ENCODE peak calls at places on chromosomes 2 and 18, in ten cellular contexts. W is pancreas; C is lower lobe of right lung; K is PC-3; D is Panc1; F is upper lobe of right lung; M is HCT116; V is CD4-positive, alpha-beta T cell; O is heart right ventricle; X is naive thymus-derived CD4-positive, alpha-beta T cell. J is an unnamed sample.

GRCh38 chr2:134391751-134392160 is 137.9 kb downstream of the MGAT5 start:
- ATAC-seq in W (peak; percentile 43), C (no peak), K (peak; percentile 75), D (no peak), F (no peak), M (peak; percentile 88), V (peak; percentile 26), O (no peak), X (no peak), J (no peak)

GRCh38 chr2:88563134-88563533 is 64.1 kb downstream of the EIF2AK3 start:
- ATAC-seq in W (no peak), C (no peak), K (no peak), D (no peak), F (peak; percentile 36), M (no peak), V (no peak), O (no peak), X (no peak), J (no peak)

GRCh38 chr2:149894760-149895159 is 307.2 kb upstream of the MMADHC start:
- ATAC-seq in W (peak; percentile 41), C (no peak), K (no peak), D (no peak), F (no peak), M (no peak), V (no peak), O (no peak), X (no peak), J (peak; percentile 50)

GRCh38 chr2:19851116-19851515 is 50.7 kb downstream of the TTC32 start:
- ATAC-seq in W (no peak), C (peak; percentile 12), K (peak; percentile 68), D (peak; percentile 72), F (no peak), M (peak; percentile 91), V (no peak), O (no peak), X (no peak), J (no peak)

GRCh38 chr2:232382331-232383225 is 4.0 kb downstream of the ALPP start:
- ATAC-seq in W (no peak), C (no peak), K (no peak), D (no peak), F (no peak), M (no peak), V (no peak), O (no peak), X (no peak), J (no peak)

GRCh38 chr18:31486165-31486564 is 11.8 kb upstream of the DSG2 start:
- ATAC-seq in W (no peak), C (no peak), K (no peak), D (no peak), F (no peak), M (no peak), V (no peak), O (no peak), X (no peak), J (no peak)

GRCh38 chr2:236793041-236794011 is 223.7 kb downstream of the ACKR3 start:
- ATAC-seq in W (no peak), C (no peak), K (no peak), D (no peak), F (no peak), M (no peak), V (no peak), O (no peak), X (no peak), J (no peak)

GRCh38 chr2:157052685-157053224 is 204.8 kb upstream of the GALNT5 start:
- ATAC-seq in W (peak; percentile 59), C (no peak), K (peak; percentile 85), D (no peak), F (peak; percentile 53), M (peak; percentile 77), V (no peak), O (no peak), X (no peak), J (no peak)

GRCh38 chr2:66387374-66387773 is 47.6 kb upstream of the MEIS1 start:
- ATAC-seq in W (no peak), C (no peak), K (no peak), D (no peak), F (no peak), M (no peak), V (no peak), O (no peak), X (no peak), J (no peak)

DNA sequence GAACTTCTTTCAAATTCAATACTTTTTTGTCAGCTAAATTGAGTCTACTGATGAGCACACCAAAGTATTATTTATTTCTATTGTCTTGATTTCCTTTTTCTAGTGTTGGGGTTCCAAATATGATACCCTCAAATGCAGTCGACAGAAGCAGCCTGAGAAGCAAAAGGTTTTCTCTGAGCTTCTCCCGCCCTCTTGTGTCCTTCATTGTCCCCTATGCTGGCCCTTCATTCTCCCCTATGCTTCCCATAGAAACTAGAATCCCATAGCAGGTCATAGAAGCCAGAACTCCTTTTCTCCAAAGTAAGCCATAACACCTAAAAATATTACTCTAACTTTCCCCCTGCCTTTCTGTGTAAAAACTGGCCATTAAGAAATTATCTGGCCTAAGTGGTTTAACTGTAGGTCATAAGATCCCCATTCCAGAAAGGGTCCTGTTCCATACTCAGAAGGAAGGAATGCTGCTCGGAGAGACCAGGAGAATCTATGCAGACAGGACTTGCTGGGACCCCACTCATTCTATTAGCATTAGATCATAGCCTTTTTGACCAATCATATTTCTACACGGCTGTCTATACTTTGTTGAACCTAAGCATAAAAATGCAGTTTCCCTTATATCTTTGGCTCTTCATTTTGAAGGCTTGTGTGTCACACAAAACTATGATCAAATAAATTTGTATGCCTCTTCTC is 764.6 kb upstream of the PKDCC start:
- ATAC-seq in W (no peak), C (no peak), K (no peak), D (no peak), F (no peak), M (no peak), V (no peak), O (no peak), X (no peak), J (no peak)
- H3K27ac ChIP-seq in W (no peak overlapping the region), C (no peak overlapping the region), K (no peak overlapping the region), D (no peak overlapping the region), F (no peak overlapping the region), M (no peak overlapping the region), V (no peak overlapping the region), O (no peak overlapping the region), X (no peak overlapping the region), J (no peak overlapping the region)

DNA sequence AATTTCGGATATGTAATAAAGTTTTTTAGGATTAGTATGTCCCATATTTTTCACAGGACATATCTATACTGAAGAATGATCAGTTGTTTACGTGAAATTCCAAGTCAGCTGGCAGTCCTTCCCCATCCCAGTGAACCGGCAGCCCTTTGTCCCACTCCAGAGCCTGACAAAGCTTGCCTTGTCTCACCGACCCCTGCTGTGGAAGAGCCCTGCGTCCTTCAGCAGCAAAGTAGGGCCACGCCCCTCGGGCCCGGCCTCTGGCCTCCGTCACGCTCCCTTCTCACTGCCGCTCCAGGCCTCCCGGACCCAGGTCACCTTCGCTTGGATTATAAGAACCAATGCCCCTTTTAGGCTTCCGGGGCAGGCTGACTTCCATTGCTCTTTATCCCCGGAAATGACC is 89.8 kb upstream of the TGIF1 start:
- ATAC-seq in W (no peak), C (no peak), K (no peak), D (peak; percentile 38), F (no peak), M (no peak), V (no peak), O (no peak), X (no peak), J (no peak)
- H3K27ac ChIP-seq in W (no peak overlapping the region), C (no peak overlapping the region), K (no peak overlapping the region), D (no peak overlapping the region), F (no peak overlapping the region), M (no peak overlapping the region), V (no peak overlapping the region), O (no peak overlapping the region), X (no peak overlapping the region), J (no peak overlapping the region)

GRCh38 chr2:28408764-28409599 is 16.3 kb downstream of the FOSL2 start:
- ATAC-seq in W (peak; percentile 20), C (peak; percentile 61), K (no peak), D (no peak), F (peak; percentile 41), M (peak; percentile 89), V (peak; percentile 48), O (peak; percentile 7), X (peak; percentile 68), J (no peak)

GRCh38 chr2:28407131-28407975 is 14.7 kb downstream of the FOSL2 start:
- ATAC-seq in W (no peak), C (peak; percentile 22), K (no peak), D (no peak), F (peak; percentile 45), M (no peak), V (no peak), O (no peak), X (no peak), J (no peak)

GRCh38 chr2:28406276-28407096 is 13.8 kb downstream of the FOSL2 start:
- ATAC-seq in W (peak; percentile 22), C (peak; percentile 85), K (no peak), D (no peak), F (peak; percentile 89), M (peak; percentile 25), V (peak; percentile 57), O (peak; percentile 17), X (peak; percentile 77), J (peak; percentile 52)

GRCh38 chr2:28405537-28405936 is 12.9 kb downstream of the FOSL2 start:
- ATAC-seq in W (no peak), C (no peak), K (no peak), D (no peak), F (no peak), M (no peak), V (no peak), O (no peak), X (no peak), J (no peak)

DNA sequence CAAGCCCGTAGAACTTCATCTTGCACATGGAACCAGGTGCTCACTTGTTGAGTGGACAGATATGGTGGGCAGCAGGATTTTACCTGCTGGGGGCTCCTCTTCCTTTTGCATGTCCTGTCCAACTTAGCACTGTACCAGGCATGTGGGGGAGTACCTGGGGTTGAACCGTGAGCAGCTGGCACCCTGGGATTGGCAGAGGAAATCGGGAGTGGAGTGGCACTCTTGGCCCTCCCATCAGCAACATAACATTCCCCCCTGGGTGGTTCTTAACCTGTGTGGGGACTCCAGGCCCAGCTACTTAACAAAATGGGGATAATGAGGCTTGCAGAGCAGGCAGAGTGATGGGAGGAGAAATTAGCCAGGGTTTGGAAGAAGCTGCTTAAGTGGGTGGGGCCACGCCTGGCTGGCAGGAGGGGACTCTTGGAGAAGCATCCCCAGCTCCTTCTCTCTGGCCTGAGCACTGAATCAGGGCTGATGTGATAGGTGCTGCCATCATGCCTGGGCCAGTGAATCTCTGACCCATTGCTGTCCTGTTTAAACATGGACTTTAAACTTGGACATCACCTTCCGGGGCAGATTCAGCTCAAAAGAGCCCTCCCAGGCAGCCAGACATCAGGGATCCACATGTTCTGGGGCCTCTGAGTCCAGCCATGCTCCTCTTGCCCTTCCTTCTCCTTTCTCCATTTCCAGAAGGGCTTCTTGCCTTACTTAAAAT is 15.5 kb downstream of the FOSL2 start:
- ATAC-seq in W (no peak), C (no peak), K (no peak), D (no peak), F (no peak), M (no peak), V (no peak), O (no peak), X (no peak), J (no peak)
- H3K27ac ChIP-seq in W (no peak overlapping the region), C (peak overlapping the region; percentile 25), K (no peak overlapping the region), D (no peak overlapping the region), F (peak overlapping the region; percentile 66), M (peak overlapping the region; percentile 84), V (no peak overlapping the region), O (peak overlapping the region; percentile 87), X (no peak overlapping the region), J (no peak overlapping the region)

DNA sequence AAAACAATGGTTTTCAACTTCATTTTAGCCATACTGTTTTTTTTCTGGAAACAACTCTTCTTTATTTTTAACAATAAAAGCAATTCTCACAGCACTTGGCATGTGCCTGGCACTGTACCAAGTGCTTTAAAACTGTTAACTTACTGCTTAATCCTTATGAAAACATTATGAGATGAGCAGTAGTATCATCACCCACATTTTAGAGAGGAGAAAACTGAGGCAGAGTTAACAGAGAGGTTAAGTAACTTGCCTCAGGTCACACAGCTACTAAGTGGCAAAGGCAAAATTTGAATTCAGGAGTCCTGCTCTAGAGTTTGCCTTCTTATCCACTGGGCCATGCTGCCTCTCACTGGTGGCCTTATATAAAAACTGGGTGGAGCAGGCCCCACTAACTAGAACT is 23.2 kb downstream of the CTIF start:
- ATAC-seq in W (no peak), C (no peak), K (no peak), D (no peak), F (no peak), M (no peak), V (no peak), O (no peak), X (no peak), J (no peak)
- H3K27ac ChIP-seq in W (no peak overlapping the region), C (no peak overlapping the region), K (no peak overlapping the region), D (no peak overlapping the region), F (no peak overlapping the region), M (no peak overlapping the region), V (no peak overlapping the region), O (no peak overlapping the region), X (no peak overlapping the region), J (peak overlapping the region; percentile 48)